ENCODE peak calls at places on chromosomes 1 and 21, in ten cellular contexts. G is endodermal cell; V is breast epithelium; W is cardiac fibroblast; H is right lobe of liver; M is GM13977; F is bronchial epithelial cell; Y is B cell; J is HFFc6; B is CD8-positive, alpha-beta T cell. O is an unnamed sample.

GRCh38 chr1:229585338-229585737 is 26.8 kb upstream of the ABCB10 start:
- DNase-seq in B (no peak), H (no peak), V (no peak), M (no peak), F (no peak), W (no peak), Y (no peak), J (no peak), G (no peak), O (no peak)

GRCh38 chr1:207941664-207942063 is 30.7 kb upstream of the CD34 start:
- DNase-seq in F (peak), H (peak), M (no peak), V (peak), W (peak), B (no peak), Y (no peak), G (no peak), J (no peak), O (no peak)

GRCh38 chr1:221961532-221962292 is 219.8 kb upstream of the DUSP10 start:
- DNase-seq in B (peak), F (peak), M (peak), J (peak), W (peak), G (no peak), Y (no peak), V (no peak), H (peak), O (no peak)

GRCh38 chr1:244315996-244316395 is 135.7 kb downstream of the ADSS2 start:
- DNase-seq in V (no peak), F (no peak), G (no peak), Y (no peak), M (no peak), H (no peak), B (no peak), W (no peak), J (no peak), O (no peak)

GRCh38 chr1:151009206-151009587 is 948 bp downstream of the PRUNE1 start:
- DNase-seq in H (no peak), F (no peak), G (no peak), B (no peak), Y (no peak), M (no peak), W (peak), V (no peak), J (peak), O (no peak)

GRCh38 chr1:64396817-64397216 is 73.1 kb upstream of the CACHD1 start:
- DNase-seq in V (no peak), F (no peak), B (no peak), H (no peak), Y (no peak), W (peak), G (peak), M (no peak), J (no peak), O (no peak)

GRCh38 chr1:237105826-237106225 is 63.8 kb downstream of the RYR2 start:
- DNase-seq in H (no peak), Y (no peak), B (no peak), F (no peak), W (no peak), G (no peak), J (no peak), M (no peak), V (no peak), O (no peak)

GRCh38 chr1:101366513-101367215 is 129.8 kb downstream of the S1PR1 start:
- DNase-seq in G (no peak), J (peak), Y (no peak), M (no peak), F (peak), B (no peak), W (peak), H (no peak), V (no peak), O (no peak)

GRCh38 chr1:223886516-223886921 is 40.8 kb upstream of the TP53BP2 start:
- DNase-seq in F (peak), Y (no peak), B (no peak), G (no peak), J (no peak), H (peak), W (no peak), M (no peak), V (no peak), O (no peak)

GRCh38 chr1:174131032-174131638 is 28.2 kb upstream of the RABGAP1L start:
- DNase-seq in H (no peak), F (no peak), W (no peak), G (peak), V (no peak), M (no peak), J (no peak), B (no peak), Y (no peak), O (no peak)

GRCh38 chr1:2205191-2205952 is 10.8 kb upstream of the FAAP20 start:
- DNase-seq in V (peak), M (no peak), J (peak), H (peak), W (peak), G (peak), B (peak), Y (peak), F (peak), O (peak)

GRCh38 chr1:12546771-12547585 is 71.0 kb downstream of the DHRS3 start:
- DNase-seq in W (peak), H (peak), J (no peak), G (no peak), B (no peak), Y (no peak), M (no peak), V (no peak), F (no peak), O (no peak)

GRCh38 chr1:63975447-63975846 is 201.6 kb downstream of the ROR1 start:
- DNase-seq in M (no peak), W (no peak), B (no peak), H (no peak), V (no peak), F (no peak), G (no peak), Y (no peak), J (no peak), O (no peak)

GRCh38 chr1:38929476-38929875 is 12.2 kb downstream of the RHBDL2 start:
- DNase-seq in V (no peak), B (no peak), W (no peak), H (no peak), M (no peak), J (no peak), G (peak), Y (no peak), F (no peak), O (no peak)

GRCh38 chr1:227788279-227789041 is 27.0 kb upstream of the PRSS38 start:
- DNase-seq in H (no peak), G (peak), B (no peak), V (no peak), J (peak), Y (no peak), M (peak), W (no peak), F (peak), O (peak)

GRCh38 chr1:156368889-156369684 is at the start of gene RHBG:
- DNase-seq in Y (peak), W (no peak), M (no peak), F (peak), G (peak), V (peak), J (no peak), H (peak), B (no peak), O (peak)

GRCh38 chr1:7554343-7555270 is 216.5 kb upstream of the VAMP3 start:
- DNase-seq in W (peak), V (no peak), H (no peak), B (no peak), G (peak), J (no peak), M (no peak), Y (no peak), F (no peak), O (no peak)

GRCh38 chr1:163069142-163069541 is at the start of gene RGS4:
- DNase-seq in J (peak), W (peak), F (peak), G (peak), Y (peak), H (no peak), V (no peak), M (no peak), B (no peak), O (peak)

GRCh38 chr1:234980657-234981396 is 147.8 kb downstream of the TOMM20 start:
- DNase-seq in W (peak), V (peak), B (peak), H (peak), F (peak), J (peak), M (peak), G (peak), Y (peak), O (no peak)

GRCh38 chr1:175150596-175151319 is 41.8 kb downstream of the KIAA0040 start:
- DNase-seq in F (peak), B (no peak), Y (no peak), W (peak), G (peak), J (peak), M (no peak), V (no peak), H (no peak), O (no peak)

GRCh38 chr1:196558424-196558823 is 49.8 kb downstream of the KCNT2 start:
- DNase-seq in G (no peak), B (no peak), J (peak), Y (no peak), M (no peak), F (peak), V (no peak), W (peak), H (no peak), O (no peak)

GRCh38 chr1:30748098-30748698 is 9.4 kb downstream of the LAPTM5 start:
- DNase-seq in F (peak), M (peak), B (no peak), J (no peak), W (no peak), Y (no peak), G (no peak), V (peak), H (no peak), O (no peak)

DNA sequence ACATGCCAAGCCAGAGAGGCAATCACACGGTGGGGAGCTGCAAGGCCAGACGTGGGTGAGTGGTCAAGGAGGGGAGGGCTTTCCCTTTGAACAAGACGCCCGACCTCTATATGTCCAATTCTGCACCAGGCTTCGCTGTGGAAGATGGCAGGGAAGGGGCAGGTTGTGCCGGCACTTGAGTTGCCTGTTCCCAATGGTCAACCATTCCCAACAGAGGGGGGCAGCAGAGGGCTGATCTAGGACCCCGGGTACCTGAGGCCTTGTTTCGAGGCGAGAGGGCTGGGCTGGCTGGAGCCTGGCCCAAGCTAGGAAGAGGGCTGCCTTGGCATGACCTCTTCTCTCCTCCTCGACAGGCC is 64.9 kb downstream of the TMEM53 start:
- DNase-seq in B (peak), F (peak), M (no peak), W (peak), G (peak), H (peak), V (no peak), J (peak), Y (peak), O (no peak)
- TF ChIP-seq CTCF in B (no peak), F (peak), M (peak), W (peak), G (peak), H (peak), V (no peak), J (peak), Y (peak), O (peak)

GRCh38 chr1:57079454-57080157 is 113.8 kb upstream of the C8B start:
- DNase-seq in H (no peak), F (peak), B (no peak), W (no peak), M (no peak), V (no peak), Y (no peak), J (no peak), G (peak), O (no peak)
- TF ChIP-seq CTCF in H (peak), F (peak), B (no peak), W (peak), M (peak), V (no peak), Y (no peak), J (peak), G (peak), O (no peak)

GRCh38 chr1:52825868-52826267 is 16.7 kb upstream of the ZYG11A start:
- DNase-seq in V (no peak), F (peak), J (peak), B (no peak), G (no peak), Y (no peak), M (peak), W (peak), H (no peak), O (no peak)
- TF ChIP-seq CTCF in V (no peak), F (no peak), J (peak), B (no peak), G (peak), Y (peak), M (peak), W (peak), H (peak), O (no peak)

DNA sequence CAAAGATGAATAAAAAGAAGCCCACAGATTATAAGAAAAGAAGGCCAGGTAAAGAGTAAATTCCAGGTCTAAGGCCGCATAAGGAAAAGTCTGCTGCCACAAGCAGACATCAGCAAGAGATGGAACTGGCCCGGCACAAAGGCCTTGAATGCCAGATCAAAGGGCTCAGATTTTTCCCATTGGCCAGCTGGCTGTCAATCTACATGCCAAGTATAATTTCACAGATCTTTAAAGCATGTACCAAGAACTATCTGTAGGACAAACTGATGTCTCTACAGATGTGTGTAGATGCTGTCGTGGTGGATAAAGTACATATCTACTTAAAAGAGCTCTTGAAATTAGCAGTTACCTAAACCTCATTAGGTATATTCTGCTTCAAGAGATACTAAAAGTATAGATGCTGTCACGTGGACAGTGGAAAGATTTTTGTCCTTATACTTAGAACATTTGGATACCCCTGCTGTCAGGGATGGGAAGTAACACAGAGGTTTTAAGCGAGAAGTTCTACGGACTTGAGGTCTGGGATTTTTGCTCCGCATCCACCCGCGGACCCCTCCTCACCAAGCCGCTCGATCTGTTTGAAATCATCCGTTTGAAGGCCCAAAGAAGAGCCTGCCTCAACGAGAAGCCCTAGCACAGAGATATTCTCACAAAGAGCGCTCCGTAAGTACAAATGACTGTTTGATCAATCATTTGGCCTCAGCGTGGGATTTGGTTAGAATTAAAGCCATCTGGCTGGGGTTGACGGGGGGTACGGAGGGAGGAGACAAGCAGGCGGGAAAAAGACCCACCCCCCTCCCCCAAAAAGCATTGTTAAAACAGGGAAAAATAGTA is 10.0 kb downstream of the GLIS1 start:
- DNase-seq in B (no peak), J (no peak), F (no peak), W (no peak), Y (no peak), V (no peak), G (no peak), M (no peak), H (no peak), O (no peak)
- TF ChIP-seq CTCF in B (no peak), J (no peak), F (no peak), W (no peak), Y (no peak), V (no peak), G (no peak), M (no peak), H (no peak), O (no peak)

GRCh38 chr1:14263671-14264070 is 334.8 kb upstream of the KAZN start:
- DNase-seq in M (no peak), J (no peak), W (no peak), G (no peak), F (no peak), V (no peak), Y (no peak), B (no peak), H (no peak), O (no peak)

GRCh38 chr1:14263207-14263606 is 335.3 kb upstream of the KAZN start:
- DNase-seq in F (no peak), J (no peak), W (no peak), H (no peak), Y (no peak), M (no peak), G (no peak), B (no peak), V (no peak), O (no peak)

GRCh38 chr1:14260480-14260879 is 338.0 kb upstream of the KAZN start:
- DNase-seq in G (no peak), F (no peak), J (no peak), M (no peak), W (no peak), B (no peak), H (no peak), V (no peak), Y (no peak), O (no peak)

GRCh38 chr1:14261395-14261794 is 337.1 kb upstream of the KAZN start:
- DNase-seq in G (no peak), B (no peak), J (no peak), Y (no peak), M (no peak), W (no peak), H (no peak), V (no peak), F (no peak), O (no peak)

GRCh38 chr1:14262582-14262981 is 335.9 kb upstream of the KAZN start:
- DNase-seq in M (no peak), Y (no peak), B (no peak), G (no peak), V (no peak), J (no peak), W (no peak), F (no peak), H (no peak), O (no peak)
- TF ChIP-seq CTCF in M (no peak), Y (no peak), B (no peak), G (no peak), V (no peak), J (no peak), W (no peak), F (no peak), H (no peak), O (no peak)

GRCh38 chr1:209996348-209996747 is 58.3 kb downstream of the SYT14 start:
- DNase-seq in M (no peak), Y (no peak), G (no peak), W (no peak), B (no peak), F (no peak), V (no peak), H (no peak), J (no peak), O (no peak)
- TF ChIP-seq CTCF in M (no peak), Y (no peak), G (no peak), W (no peak), B (no peak), F (no peak), V (no peak), H (no peak), J (no peak), O (no peak)

DNA sequence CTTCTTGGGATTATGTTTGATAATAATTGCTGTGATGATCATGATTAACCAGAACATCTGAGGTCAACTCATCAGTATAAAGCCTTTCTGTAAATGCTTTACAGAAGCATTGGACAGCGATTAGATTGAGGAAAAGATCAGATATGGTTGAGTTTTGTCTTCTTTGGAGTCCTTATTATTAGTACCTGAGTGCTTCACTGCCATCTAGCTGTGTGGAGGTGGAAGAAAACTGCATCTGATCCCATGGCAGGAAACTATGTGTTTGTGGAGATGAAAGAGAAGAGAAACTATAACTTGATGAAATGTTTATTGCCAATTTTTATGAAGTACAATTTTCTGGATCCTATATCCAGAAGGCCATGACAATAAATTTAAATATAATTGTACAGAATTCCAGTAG is 11.4 kb downstream of the FLG2 start:
- DNase-seq in V (no peak), W (peak), F (peak), M (no peak), G (no peak), J (no peak), Y (no peak), B (no peak), H (no peak), O (no peak)
- TF ChIP-seq CTCF in V (no peak), W (no peak), F (peak), M (no peak), G (no peak), J (peak), Y (no peak), B (no peak), H (peak), O (no peak)

GRCh38 chr21:36487641-36488307 is 7.9 kb upstream of the CLDN14 start:
- DNase-seq in G (no peak), H (peak), Y (no peak), B (no peak), M (no peak), F (peak), W (peak), V (peak), J (no peak), O (no peak)
- TF ChIP-seq CTCF in G (no peak), H (no peak), Y (no peak), B (no peak), M (no peak), F (no peak), W (no peak), V (no peak), J (no peak), O (no peak)

GRCh38 chr1:47703981-47704596 is 266.2 kb downstream of the FOXD2 start:
- DNase-seq in G (no peak), B (no peak), M (no peak), F (peak), H (no peak), W (peak), Y (no peak), J (peak), V (no peak), O (no peak)
- TF ChIP-seq CTCF in G (peak), B (no peak), M (no peak), F (no peak), H (no peak), W (no peak), Y (no peak), J (peak), V (no peak), O (no peak)